ENCODE peak calls at places on chromosomes 1 and 21, in nine cellular contexts. B is WERI-Rb-1; I is COR-L47; A is transverse colon; D is NT2/D1; Y is H54; R is activated T-cell treated with anti-CD3 and anti-CD28 coated beads for 1 hour; P is T follicular helper cell; T is stimulated activated CD8-positive, alpha-beta memory T cell treated with anti-CD3 and anti-CD28 coated beads, Interleukin-4, amount 100 ng/mL, for 4 hours. H is an unnamed sample.
A peak's percentile ranks its signal among the peaks of the same experiment; 100 is the strongest.

GRCh38 chr1:68049941-68050878 is at the start of gene DIRAS3:
- DNase-seq in A (no peak), P (no peak), B (no peak), Y (no peak), I (no peak), D (no peak), R (no peak), T (no peak), H (no peak)

GRCh38 chr1:217482356-217483102 is 148.4 kb downstream of the GPATCH2 start:
- DNase-seq in T (peak; percentile 0), A (no peak), I (no peak), P (no peak), B (no peak), Y (peak; percentile 28), R (no peak), D (no peak), H (peak; percentile 2)

GRCh38 chr1:8646189-8646588 is 171.3 kb downstream of the RERE start:
- DNase-seq in A (no peak), Y (no peak), D (no peak), I (no peak), T (no peak), P (no peak), B (no peak), R (no peak), H (no peak)

GRCh38 chr1:218274551-218274950 is 10.5 kb upstream of the RRP15 start:
- DNase-seq in R (no peak), Y (no peak), A (no peak), I (no peak), P (no peak), B (no peak), T (no peak), D (no peak), H (no peak)

GRCh38 chr1:22844621-22845020 is 128.0 kb downstream of the LACTBL1 start:
- DNase-seq in B (no peak), I (no peak), Y (no peak), D (no peak), P (no peak), R (no peak), T (no peak), A (no peak), H (no peak)

GRCh38 chr1:227395391-227396028 is 77.2 kb upstream of the CDC42BPA start:
- DNase-seq in I (no peak), P (no peak), R (no peak), A (no peak), B (no peak), Y (no peak), T (no peak), D (no peak), H (no peak)

GRCh38 chr1:15352122-15352957 is 57.3 kb upstream of the EFHD2 start:
- DNase-seq in R (no peak), Y (peak; percentile 59), T (peak; percentile 34), P (no peak), B (no peak), D (no peak), A (peak; percentile 53), I (peak; percentile 23), H (no peak)

GRCh38 chr1:9561429-9561828 is 22.2 kb downstream of the SLC25A33 start:
- DNase-seq in B (peak; percentile 51), R (no peak), P (no peak), Y (peak; percentile 42), D (no peak), T (no peak), I (peak; percentile 87), A (peak; percentile 45), H (no peak)

GRCh38 chr1:41699861-41700248 is 215.4 kb upstream of the EDN2 start:
- DNase-seq in Y (no peak), I (no peak), R (no peak), B (no peak), T (no peak), A (no peak), D (no peak), P (no peak), H (no peak)

GRCh38 chr1:72018562-72018961 is 263.8 kb downstream of the NEGR1 start:
- DNase-seq in D (no peak), Y (no peak), T (no peak), R (no peak), A (no peak), P (no peak), I (no peak), B (no peak), H (no peak)

GRCh38 chr1:153956997-153957715 is 1.3 kb downstream of the CRTC2 start:
- DNase-seq in P (no peak), A (no peak), T (no peak), Y (no peak), I (no peak), R (no peak), B (no peak), D (no peak), H (no peak)

GRCh38 chr1:158020877-158021630 is 27.6 kb downstream of the KIRREL1 start:
- DNase-seq in Y (no peak), B (no peak), T (no peak), R (no peak), I (no peak), D (no peak), P (no peak), A (no peak), H (no peak)

GRCh38 chr1:10415211-10415930 is 14.9 kb upstream of the CENPS start:
- DNase-seq in A (peak; percentile 15), R (no peak), D (no peak), P (no peak), Y (no peak), B (no peak), I (no peak), T (no peak), H (no peak)

GRCh38 chr1:235411489-235412486 is 44.6 kb downstream of the TBCE start:
- DNase-seq in I (no peak), P (no peak), T (no peak), R (no peak), Y (no peak), D (no peak), B (peak; percentile 49), A (peak; percentile 55), H (no peak)

GRCh38 chr1:55684131-55684650 is 469.0 kb upstream of the USP24 start:
- DNase-seq in A (no peak), P (no peak), D (no peak), B (no peak), T (no peak), Y (no peak), I (no peak), R (no peak), H (no peak)

GRCh38 chr1:209107535-209107934 is 476.0 kb upstream of the CAMK1G start:
- DNase-seq in A (peak; percentile 44), I (no peak), T (no peak), R (no peak), B (no peak), Y (no peak), D (no peak), P (no peak), H (no peak)

GRCh38 chr1:59215766-59216291 is 81.1 kb upstream of the FGGY start:
- DNase-seq in R (no peak), D (no peak), I (no peak), Y (no peak), A (no peak), B (no peak), P (no peak), T (no peak), H (no peak)

GRCh38 chr1:81799939-81800740 is 594 bp upstream of the ADGRL2 start:
- DNase-seq in Y (no peak), T (no peak), A (peak; percentile 23), P (no peak), R (no peak), D (peak; percentile 85), I (peak; percentile 6), B (peak; percentile 61), H (no peak)

GRCh38 chr21:34243562-34243961 is 120.2 kb upstream of the KCNE2 start:
- DNase-seq in B (peak; percentile 39), T (no peak), I (no peak), D (peak; percentile 22), Y (peak; percentile 15), P (no peak), R (no peak), A (peak; percentile 16), H (no peak)

GRCh38 chr1:117780981-117781475 is 148.4 kb downstream of the GDAP2 start:
- DNase-seq in A (no peak), R (no peak), B (no peak), Y (no peak), P (no peak), I (no peak), D (no peak), T (no peak), H (no peak)

GRCh38 chr1:156766288-156767100 is 841 bp upstream of the PRCC start:
- DNase-seq in T (no peak), P (no peak), D (no peak), I (no peak), R (no peak), Y (no peak), A (no peak), B (peak; percentile 76), H (no peak)